ENCODE peak calls at places on chromosomes 6 and 20, in nine cellular contexts. One of them, this sample, is unnamed.

GRCh38 chr6:126672654-126673053 is 332.7 kb downstream of the CENPW start:
- DNase-seq in H7: no peak
- DNase-seq in A673: no peak
- DNase-seq in stomach: no peak
- DNase-seq in effector memory CD4-positive, alpha-beta T cell: no peak
- DNase-seq in mesendoderm: no peak
- DNase-seq in endodermal cell: no peak
- DNase-seq in neural progenitor cell: no peak
- DNase-seq in kidney epithelial cell: no peak
- DNase-seq in this sample: peak; percentile 65

GRCh38 chr6:166333172-166333995 is 9.0 kb downstream of the SFT2D1 start:
- DNase-seq in H7: no peak
- DNase-seq in A673: no peak
- DNase-seq in stomach: no peak
- DNase-seq in effector memory CD4-positive, alpha-beta T cell: peak; percentile 16
- DNase-seq in mesendoderm: no peak
- DNase-seq in endodermal cell: no peak
- DNase-seq in neural progenitor cell: no peak
- DNase-seq in kidney epithelial cell: no peak
- DNase-seq in this sample: no peak

GRCh38 chr6:50272611-50273010 is 222.9 kb upstream of the DEFB112 start:
- DNase-seq in H7: no peak
- DNase-seq in A673: no peak
- DNase-seq in stomach: no peak
- DNase-seq in effector memory CD4-positive, alpha-beta T cell: no peak
- DNase-seq in mesendoderm: peak; percentile 44
- DNase-seq in endodermal cell: no peak
- DNase-seq in neural progenitor cell: no peak
- DNase-seq in kidney epithelial cell: no peak
- DNase-seq in this sample: no peak

GRCh38 chr6:139627091-139627490 is 252.6 kb upstream of the CITED2 start:
- DNase-seq in H7: peak; percentile 66
- DNase-seq in A673: no peak
- DNase-seq in stomach: no peak
- DNase-seq in effector memory CD4-positive, alpha-beta T cell: no peak
- DNase-seq in mesendoderm: peak; percentile 55
- DNase-seq in endodermal cell: peak; percentile 66
- DNase-seq in neural progenitor cell: no peak
- DNase-seq in kidney epithelial cell: no peak
- DNase-seq in this sample: no peak

GRCh38 chr6:5634525-5634924 is 372.2 kb downstream of the NRN1 start:
- DNase-seq in H7: no peak
- DNase-seq in A673: no peak
- DNase-seq in stomach: no peak
- DNase-seq in effector memory CD4-positive, alpha-beta T cell: no peak
- DNase-seq in mesendoderm: no peak
- DNase-seq in endodermal cell: no peak
- DNase-seq in neural progenitor cell: no peak
- DNase-seq in kidney epithelial cell: no peak
- DNase-seq in this sample: peak; percentile 67

GRCh38 chr20:20546402-20546801 is 166.0 kb downstream of the RALGAPA2 start:
- DNase-seq in H7: no peak
- DNase-seq in A673: no peak
- DNase-seq in stomach: no peak
- DNase-seq in effector memory CD4-positive, alpha-beta T cell: no peak
- DNase-seq in mesendoderm: no peak
- DNase-seq in endodermal cell: no peak
- DNase-seq in neural progenitor cell: no peak
- DNase-seq in kidney epithelial cell: no peak
- DNase-seq in this sample: no peak

GRCh38 chr6:73377225-73377624 is 7.5 kb upstream of the OOEP start:
- DNase-seq in H7: no peak
- DNase-seq in A673: no peak
- DNase-seq in stomach: no peak
- DNase-seq in effector memory CD4-positive, alpha-beta T cell: no peak
- DNase-seq in mesendoderm: no peak
- DNase-seq in endodermal cell: no peak
- DNase-seq in neural progenitor cell: no peak
- DNase-seq in kidney epithelial cell: no peak
- DNase-seq in this sample: no peak

GRCh38 chr6:22072939-22073338 is 223.9 kb downstream of the PRL start:
- DNase-seq in H7: no peak
- DNase-seq in A673: peak; percentile 34
- DNase-seq in stomach: no peak
- DNase-seq in effector memory CD4-positive, alpha-beta T cell: no peak
- DNase-seq in mesendoderm: peak; percentile 24
- DNase-seq in endodermal cell: no peak
- DNase-seq in neural progenitor cell: no peak
- DNase-seq in kidney epithelial cell: no peak
- DNase-seq in this sample: no peak

GRCh38 chr20:50886184-50886790 is 45.0 kb downstream of the ADNP start:
- DNase-seq in H7: no peak
- DNase-seq in A673: no peak
- DNase-seq in stomach: no peak
- DNase-seq in effector memory CD4-positive, alpha-beta T cell: no peak
- DNase-seq in mesendoderm: no peak
- DNase-seq in endodermal cell: peak; percentile 49
- DNase-seq in neural progenitor cell: no peak
- DNase-seq in kidney epithelial cell: no peak
- DNase-seq in this sample: no peak

GRCh38 chr20:3505148-3505547 is 34.3 kb downstream of the ATRN start:
- DNase-seq in H7: no peak
- DNase-seq in A673: no peak
- DNase-seq in stomach: no peak
- DNase-seq in effector memory CD4-positive, alpha-beta T cell: no peak
- DNase-seq in mesendoderm: no peak
- DNase-seq in endodermal cell: no peak
- DNase-seq in neural progenitor cell: no peak
- DNase-seq in kidney epithelial cell: no peak
- DNase-seq in this sample: no peak

GRCh38 chr6:147651249-147652063 is 143.0 kb downstream of the SAMD5 start:
- DNase-seq in H7: no peak
- DNase-seq in A673: peak; percentile 49
- DNase-seq in stomach: no peak
- DNase-seq in effector memory CD4-positive, alpha-beta T cell: no peak
- DNase-seq in mesendoderm: peak; percentile 70
- DNase-seq in endodermal cell: peak; percentile 73
- DNase-seq in neural progenitor cell: peak; percentile 28
- DNase-seq in kidney epithelial cell: peak; percentile 2
- DNase-seq in this sample: no peak

GRCh38 chr6:96522469-96523009 is 933 bp downstream of the UFL1 start:
- DNase-seq in H7: no peak
- DNase-seq in A673: peak; percentile 39
- DNase-seq in stomach: no peak
- DNase-seq in effector memory CD4-positive, alpha-beta T cell: no peak
- DNase-seq in mesendoderm: peak; percentile 29
- DNase-seq in endodermal cell: no peak
- DNase-seq in neural progenitor cell: no peak
- DNase-seq in kidney epithelial cell: no peak
- DNase-seq in this sample: no peak

GRCh38 chr20:4951299-4951698 is 50.0 kb downstream of the SLC23A2 start:
- DNase-seq in H7: no peak
- DNase-seq in A673: peak; percentile 33
- DNase-seq in stomach: no peak
- DNase-seq in effector memory CD4-positive, alpha-beta T cell: no peak
- DNase-seq in mesendoderm: peak; percentile 25
- DNase-seq in endodermal cell: no peak
- DNase-seq in neural progenitor cell: no peak
- DNase-seq in kidney epithelial cell: no peak
- DNase-seq in this sample: peak; percentile 49

GRCh38 chr6:15990179-15990578 is 138.7 kb upstream of the MYLIP start:
- DNase-seq in H7: no peak
- DNase-seq in A673: no peak
- DNase-seq in stomach: no peak
- DNase-seq in effector memory CD4-positive, alpha-beta T cell: no peak
- DNase-seq in mesendoderm: no peak
- DNase-seq in endodermal cell: no peak
- DNase-seq in neural progenitor cell: no peak
- DNase-seq in kidney epithelial cell: no peak
- DNase-seq in this sample: no peak

GRCh38 chr6:30779850-30780641 is 35.7 kb upstream of the IER3 start:
- DNase-seq in H7: no peak
- DNase-seq in A673: no peak
- DNase-seq in stomach: no peak
- DNase-seq in effector memory CD4-positive, alpha-beta T cell: no peak
- DNase-seq in mesendoderm: no peak
- DNase-seq in endodermal cell: no peak
- DNase-seq in neural progenitor cell: no peak
- DNase-seq in kidney epithelial cell: no peak
- DNase-seq in this sample: no peak

GRCh38 chr6:69827491-69827890 is 30.7 kb upstream of the LMBRD1 start:
- DNase-seq in H7: no peak
- DNase-seq in A673: peak; percentile 12
- DNase-seq in stomach: no peak
- DNase-seq in effector memory CD4-positive, alpha-beta T cell: no peak
- DNase-seq in mesendoderm: peak; percentile 53
- DNase-seq in endodermal cell: no peak
- DNase-seq in neural progenitor cell: no peak
- DNase-seq in kidney epithelial cell: no peak
- DNase-seq in this sample: peak; percentile 67

GRCh38 chr6:116206231-116206903 is 47.5 kb downstream of the TSPYL4 start:
- DNase-seq in H7: no peak
- DNase-seq in A673: peak; percentile 24
- DNase-seq in stomach: no peak
- DNase-seq in effector memory CD4-positive, alpha-beta T cell: no peak
- DNase-seq in mesendoderm: no peak
- DNase-seq in endodermal cell: no peak
- DNase-seq in neural progenitor cell: no peak
- DNase-seq in kidney epithelial cell: no peak
- DNase-seq in this sample: no peak

GRCh38 chr20:45037635-45038034 is 63.3 kb downstream of the KCNS1 start:
- DNase-seq in H7: no peak
- DNase-seq in A673: no peak
- DNase-seq in stomach: no peak
- DNase-seq in effector memory CD4-positive, alpha-beta T cell: no peak
- DNase-seq in mesendoderm: no peak
- DNase-seq in endodermal cell: no peak
- DNase-seq in neural progenitor cell: no peak
- DNase-seq in kidney epithelial cell: no peak
- DNase-seq in this sample: no peak
- H3K4me3 ChIP-seq in H7: no peak overlapping the region
- H3K4me3 ChIP-seq in A673: no peak overlapping the region
- H3K4me3 ChIP-seq in stomach: no peak overlapping the region
- H3K4me3 ChIP-seq in effector memory CD4-positive, alpha-beta T cell: no peak overlapping the region
- H3K4me3 ChIP-seq in mesendoderm: no peak overlapping the region
- H3K4me3 ChIP-seq in endodermal cell: no peak overlapping the region
- H3K4me3 ChIP-seq in neural progenitor cell: no peak overlapping the region
- H3K4me3 ChIP-seq in kidney epithelial cell: no peak overlapping the region
- H3K4me3 ChIP-seq in this sample: no peak overlapping the region

GRCh38 chr6:119430820-119431219 is 81.3 kb upstream of the MAN1A1 start:
- DNase-seq in H7: no peak
- DNase-seq in A673: no peak
- DNase-seq in stomach: no peak
- DNase-seq in effector memory CD4-positive, alpha-beta T cell: no peak
- DNase-seq in mesendoderm: peak; percentile 71
- DNase-seq in endodermal cell: no peak
- DNase-seq in neural progenitor cell: no peak
- DNase-seq in kidney epithelial cell: no peak
- DNase-seq in this sample: no peak
- H3K4me3 ChIP-seq in H7: no peak overlapping the region
- H3K4me3 ChIP-seq in A673: no peak overlapping the region
- H3K4me3 ChIP-seq in stomach: no peak overlapping the region
- H3K4me3 ChIP-seq in effector memory CD4-positive, alpha-beta T cell: no peak overlapping the region
- H3K4me3 ChIP-seq in mesendoderm: no peak overlapping the region
- H3K4me3 ChIP-seq in endodermal cell: no peak overlapping the region
- H3K4me3 ChIP-seq in neural progenitor cell: no peak overlapping the region
- H3K4me3 ChIP-seq in kidney epithelial cell: no peak overlapping the region
- H3K4me3 ChIP-seq in this sample: no peak overlapping the region

GRCh38 chr6:75204222-75204958 is 1.5 kb downstream of the COL12A1 start:
- DNase-seq in H7: peak; percentile 75
- DNase-seq in A673: peak; percentile 90
- DNase-seq in stomach: peak; percentile 69
- DNase-seq in effector memory CD4-positive, alpha-beta T cell: no peak
- DNase-seq in mesendoderm: peak; percentile 85
- DNase-seq in endodermal cell: peak; percentile 92
- DNase-seq in neural progenitor cell: peak; percentile 86
- DNase-seq in kidney epithelial cell: no peak
- DNase-seq in this sample: peak; percentile 85

GRCh38 chr6:75203721-75204120 is 2.1 kb downstream of the COL12A1 start:
- DNase-seq in H7: no peak
- DNase-seq in A673: no peak
- DNase-seq in stomach: no peak
- DNase-seq in effector memory CD4-positive, alpha-beta T cell: no peak
- DNase-seq in mesendoderm: no peak
- DNase-seq in endodermal cell: no peak
- DNase-seq in neural progenitor cell: no peak
- DNase-seq in kidney epithelial cell: no peak
- DNase-seq in this sample: no peak

GRCh38 chr6:75201076-75201475 is 4.8 kb downstream of the COL12A1 start:
- DNase-seq in H7: no peak
- DNase-seq in A673: no peak
- DNase-seq in stomach: no peak
- DNase-seq in effector memory CD4-positive, alpha-beta T cell: no peak
- DNase-seq in mesendoderm: no peak
- DNase-seq in endodermal cell: no peak
- DNase-seq in neural progenitor cell: no peak
- DNase-seq in kidney epithelial cell: no peak
- DNase-seq in this sample: no peak

GRCh38 chr6:75201901-75202672 is 3.8 kb downstream of the COL12A1 start:
- DNase-seq in H7: peak; percentile 65
- DNase-seq in A673: no peak
- DNase-seq in stomach: no peak
- DNase-seq in effector memory CD4-positive, alpha-beta T cell: no peak
- DNase-seq in mesendoderm: peak; percentile 44
- DNase-seq in endodermal cell: peak; percentile 86
- DNase-seq in neural progenitor cell: peak; percentile 74
- DNase-seq in kidney epithelial cell: no peak
- DNase-seq in this sample: no peak

DNA sequence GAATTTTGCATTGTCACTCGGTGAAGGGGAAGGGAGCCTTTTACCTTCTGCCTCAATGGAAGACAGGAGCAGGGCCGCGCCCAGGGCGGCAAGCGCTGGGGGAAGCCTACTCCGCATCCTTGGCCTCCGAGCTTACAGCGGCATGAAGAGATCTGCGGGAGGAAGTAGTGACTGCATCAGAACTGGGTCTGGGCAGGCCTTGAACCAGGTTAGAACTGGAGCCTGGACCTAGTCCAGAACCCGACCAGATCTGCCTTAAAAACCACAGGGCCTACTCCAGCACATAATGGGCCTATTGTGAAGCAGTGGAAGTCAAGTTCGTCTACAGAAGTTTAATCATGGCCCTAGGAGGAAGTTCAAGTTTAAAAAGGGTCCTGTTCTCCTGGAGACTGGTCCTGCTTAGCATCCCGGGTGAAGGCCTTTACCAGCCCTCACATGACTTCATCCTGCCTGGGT is 3.1 kb downstream of the COL12A1 start:
- DNase-seq in H7: peak; percentile 38
- DNase-seq in A673: no peak
- DNase-seq in stomach: no peak
- DNase-seq in effector memory CD4-positive, alpha-beta T cell: no peak
- DNase-seq in mesendoderm: peak; percentile 7
- DNase-seq in endodermal cell: peak; percentile 53
- DNase-seq in neural progenitor cell: peak; percentile 21
- DNase-seq in kidney epithelial cell: no peak
- DNase-seq in this sample: no peak
- H3K4me3 ChIP-seq in H7: peak overlapping the region; percentile 45
- H3K4me3 ChIP-seq in A673: no peak overlapping the region
- H3K4me3 ChIP-seq in stomach: peak overlapping the region; percentile 42
- H3K4me3 ChIP-seq in effector memory CD4-positive, alpha-beta T cell: no peak overlapping the region
- H3K4me3 ChIP-seq in mesendoderm: no peak overlapping the region
- H3K4me3 ChIP-seq in endodermal cell: peak overlapping the region; percentile 72
- H3K4me3 ChIP-seq in neural progenitor cell: peak overlapping the region; percentile 54
- H3K4me3 ChIP-seq in kidney epithelial cell: peak overlapping the region; percentile 41
- H3K4me3 ChIP-seq in this sample: peak overlapping the region; percentile 41

GRCh38 chr6:24777227-24777626 is 2.5 kb downstream of the GMNN start:
- DNase-seq in H7: no peak
- DNase-seq in A673: no peak
- DNase-seq in stomach: no peak
- DNase-seq in effector memory CD4-positive, alpha-beta T cell: no peak
- DNase-seq in mesendoderm: no peak
- DNase-seq in endodermal cell: no peak
- DNase-seq in neural progenitor cell: no peak
- DNase-seq in kidney epithelial cell: no peak
- DNase-seq in this sample: no peak
- H3K4me3 ChIP-seq in H7: no peak overlapping the region
- H3K4me3 ChIP-seq in A673: peak overlapping the region; percentile 76
- H3K4me3 ChIP-seq in stomach: peak overlapping the region; percentile 75
- H3K4me3 ChIP-seq in effector memory CD4-positive, alpha-beta T cell: no peak overlapping the region
- H3K4me3 ChIP-seq in mesendoderm: no peak overlapping the region
- H3K4me3 ChIP-seq in endodermal cell: peak overlapping the region; percentile 92
- H3K4me3 ChIP-seq in neural progenitor cell: peak overlapping the region; percentile 85
- H3K4me3 ChIP-seq in kidney epithelial cell: no peak overlapping the region
- H3K4me3 ChIP-seq in this sample: no peak overlapping the region

This sample was measured in skeletal muscle cell.